ENCODE peak calls at places on chromosomes 4 and X, in six cellular contexts. V is SK-N-SH, O is HCT116, Q is HepG2, S is endothelial cell of umbilical vein, G is H1. F is an unnamed sample.

GRCh38 chrX:53481093-53481492 is 46.9 kb upstream of the HSD17B10 start:
- DNase-seq in V (no peak), S (no peak), O (no peak), G (no peak), Q (no peak), F (no peak)

GRCh38 chr4:112290341-112290740 is 4.6 kb upstream of the TIFA start:
- DNase-seq in V (no peak), O (no peak), Q (no peak), S (no peak), G (no peak), F (no peak)

GRCh38 chr4:139144161-139144859 is 32.7 kb downstream of the ELF2 start:
- DNase-seq in G (no peak), V (no peak), S (no peak), O (no peak), Q (no peak), F (no peak)

GRCh38 chr4:87511500-87511899 is 17.7 kb downstream of the SPARCL1 start:
- DNase-seq in Q (no peak), S (no peak), V (no peak), O (no peak), G (no peak), F (no peak)

GRCh38 chr4:76658231-76659102 is 223.4 kb downstream of the SHROOM3 start:
- DNase-seq in S (peak), Q (no peak), G (no peak), O (no peak), V (no peak), F (no peak)

GRCh38 chr4:24666316-24666715 is 82.0 kb upstream of the DHX15 start:
- DNase-seq in O (no peak), V (no peak), S (no peak), G (no peak), Q (no peak), F (no peak)

GRCh38 chr4:95563638-95564337 is 15.0 kb upstream of the UNC5C start:
- DNase-seq in Q (no peak), G (no peak), O (no peak), V (no peak), S (no peak), F (no peak)

GRCh38 chrX:39335447-39336235 is 534.4 kb downstream of the MID1IP1 start:
- DNase-seq in Q (no peak), V (no peak), G (no peak), S (no peak), O (no peak), F (no peak)

GRCh38 chrX:136067097-136067496 is 80.2 kb upstream of the FHL1 start:
- DNase-seq in O (no peak), V (no peak), Q (no peak), S (no peak), G (no peak), F (no peak)

GRCh38 chr4:163378661-163379060 is 35.0 kb downstream of the NPY5R start:
- DNase-seq in G (no peak), Q (no peak), S (no peak), O (no peak), V (no peak), F (no peak)

GRCh38 chr4:38820329-38821061 is 15.9 kb upstream of the TLR1 start:
- DNase-seq in G (no peak), S (no peak), Q (no peak), V (no peak), O (no peak), F (no peak)

GRCh38 chr4:122481766-122482405 is 25.4 kb upstream of the IL2 start:
- DNase-seq in G (no peak), V (no peak), Q (no peak), S (no peak), O (no peak), F (no peak)

GRCh38 chr4:139534287-139534950 is 21.6 kb downstream of the SETD7 start:
- DNase-seq in G (no peak), O (no peak), V (no peak), Q (no peak), S (no peak), F (no peak)

GRCh38 chrX:38859602-38860001 is 58.3 kb downstream of the MID1IP1 start:
- DNase-seq in Q (no peak), S (no peak), O (no peak), G (no peak), V (no peak), F (no peak)

GRCh38 chr4:171966356-171966755 is 153.2 kb downstream of the GALNTL6 start:
- DNase-seq in S (no peak), V (no peak), O (no peak), G (no peak), Q (no peak), F (no peak)

GRCh38 chrX:18769364-18769763 is 61.9 kb downstream of the PPEF1 start:
- DNase-seq in V (peak), S (no peak), G (no peak), Q (no peak), O (no peak), F (no peak)

GRCh38 chr4:151711680-151712079 is 49.1 kb downstream of the GATB start:
- DNase-seq in S (no peak), O (no peak), G (no peak), V (no peak), Q (no peak), F (no peak)

GRCh38 chr4:38681283-38682066 is 17.5 kb downstream of the KLF3 start:
- DNase-seq in V (no peak), S (no peak), Q (no peak), O (no peak), G (no peak), F (no peak)

GRCh38 chr4:26185436-26185835 is 135.4 kb upstream of the RBPJ start:
- DNase-seq in G (no peak), Q (no peak), V (no peak), S (no peak), O (no peak), F (no peak)

GRCh38 chr4:37381040-37381668 is 136.6 kb downstream of the NWD2 start:
- DNase-seq in G (no peak), S (no peak), Q (no peak), V (no peak), O (no peak), F (no peak)

DNA sequence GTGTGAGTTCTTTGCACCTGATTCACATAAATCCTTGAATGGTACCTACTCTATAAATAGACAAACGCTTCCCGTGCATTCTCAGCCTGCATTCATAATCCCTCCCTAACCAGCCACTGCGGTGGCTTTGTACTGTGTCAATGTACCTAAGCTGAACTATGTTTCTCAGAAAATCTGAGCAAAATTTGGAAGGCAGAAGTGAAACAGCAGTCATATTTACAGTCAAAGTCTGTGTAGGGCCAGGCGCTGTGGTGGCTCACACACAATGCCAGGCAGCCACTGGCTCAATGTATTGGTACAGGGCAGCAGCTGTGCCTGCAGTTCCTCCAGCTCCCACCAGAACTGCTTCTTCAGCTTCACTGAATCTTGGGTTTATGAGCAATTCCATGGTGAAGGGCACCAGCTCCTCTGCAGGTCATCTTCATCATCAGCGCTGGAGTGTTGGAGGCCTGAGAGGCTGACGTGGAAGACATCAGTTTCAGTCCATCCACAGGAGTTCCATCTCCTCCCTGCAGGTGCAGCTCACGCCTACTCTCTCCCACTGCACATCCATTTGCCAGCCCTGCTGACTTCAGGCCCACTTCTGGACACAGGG is 32.3 kb upstream of the IRF2 start:
- DNase-seq in G (no peak), Q (peak), V (peak), O (no peak), S (no peak), F (no peak)
- TF ChIP-seq POLR2AphosphoS5 in G (no peak), Q (no peak), V (no peak), O (no peak), S (no peak), F (no peak)

GRCh38 chrX:46574941-46575381 is 1.4 kb downstream of the CHST7 start:
- DNase-seq in Q (no peak), O (no peak), S (peak), G (no peak), V (peak), F (no peak)

GRCh38 chrX:46575991-46576392 is 2.4 kb downstream of the CHST7 start:
- DNase-seq in S (peak), Q (peak), G (no peak), O (no peak), V (no peak), F (no peak)

GRCh38 chrX:46577116-46578005 is 3.8 kb downstream of the CHST7 start:
- DNase-seq in S (no peak), G (no peak), Q (no peak), O (no peak), V (no peak), F (no peak)

GRCh38 chrX:46575586-46575985 is 2.0 kb downstream of the CHST7 start:
- DNase-seq in S (peak), V (no peak), Q (no peak), O (no peak), G (no peak), F (no peak)

GRCh38 chrX:46576458-46576857 is 2.9 kb downstream of the CHST7 start:
- DNase-seq in S (peak), G (no peak), V (no peak), Q (no peak), O (no peak), F (no peak)
- H3K4me3 ChIP-seq in S (peak), G (peak), V (peak), Q (peak), O (no peak), F (peak)

GRCh38 chr4:2867758-2868491 is 24.3 kb downstream of the ADD1 start:
- DNase-seq in S (peak), Q (peak), G (no peak), O (no peak), V (peak), F (no peak)
- H3K9ac ChIP-seq in S (no peak), Q (peak), G (no peak), O (no peak), V (no peak), F (no peak)

GRCh38 chrX:118455013-118455412 is 40.6 kb upstream of the DOCK11 start:
- DNase-seq in O (no peak), V (no peak), Q (no peak), G (no peak), S (no peak), F (no peak)
- TF ChIP-seq POLR2AphosphoS5 in O (no peak), V (no peak), Q (no peak), G (no peak), S (no peak), F (no peak)

GRCh38 chr4:153337686-153338085 is 6.8 kb upstream of the MND1 start:
- DNase-seq in Q (no peak), G (no peak), S (peak), O (no peak), V (no peak), F (no peak)
- H3K4me3 ChIP-seq in Q (no peak), G (no peak), S (no peak), O (no peak), V (no peak), F (no peak)

GRCh38 chr4:71186566-71187398 is 152.0 kb upstream of the SLC4A4 start:
- DNase-seq in G (no peak), V (peak), Q (no peak), O (no peak), S (peak), F (no peak)
- H3K9ac ChIP-seq in G (peak), V (no peak), Q (no peak), O (peak), S (no peak), F (peak)

GRCh38 chr4:6788123-6788522 is 5.6 kb downstream of the KIAA0232 start:
- DNase-seq in S (no peak), V (no peak), Q (no peak), O (no peak), G (no peak), F (no peak)
- TF ChIP-seq POLR2AphosphoS5 in S (no peak), V (no peak), Q (no peak), O (no peak), G (no peak), F (no peak)

GRCh38 chrX:153734871-153735270 is 10.2 kb downstream of the ABCD1 start:
- DNase-seq in O (no peak), V (no peak), Q (no peak), G (no peak), S (no peak), F (no peak)

GRCh38 chrX:153733651-153734240 is 9.1 kb downstream of the ABCD1 start:
- DNase-seq in O (no peak), G (no peak), Q (no peak), S (no peak), V (no peak), F (no peak)

GRCh38 chrX:153736071-153736820 is 11.6 kb downstream of the ABCD1 start:
- DNase-seq in V (no peak), Q (no peak), G (no peak), S (no peak), O (no peak), F (no peak)

GRCh38 chrX:153736871-153737441 is 12.3 kb downstream of the ABCD1 start:
- DNase-seq in Q (no peak), O (no peak), S (no peak), V (peak), G (no peak), F (no peak)

GRCh38 chrX:153735274-153735673 is 10.6 kb downstream of the ABCD1 start:
- DNase-seq in S (no peak), O (no peak), V (no peak), G (no peak), Q (no peak), F (no peak)
- H3K4me3 ChIP-seq in S (no peak), O (no peak), V (no peak), G (no peak), Q (no peak), F (no peak)

DNA sequence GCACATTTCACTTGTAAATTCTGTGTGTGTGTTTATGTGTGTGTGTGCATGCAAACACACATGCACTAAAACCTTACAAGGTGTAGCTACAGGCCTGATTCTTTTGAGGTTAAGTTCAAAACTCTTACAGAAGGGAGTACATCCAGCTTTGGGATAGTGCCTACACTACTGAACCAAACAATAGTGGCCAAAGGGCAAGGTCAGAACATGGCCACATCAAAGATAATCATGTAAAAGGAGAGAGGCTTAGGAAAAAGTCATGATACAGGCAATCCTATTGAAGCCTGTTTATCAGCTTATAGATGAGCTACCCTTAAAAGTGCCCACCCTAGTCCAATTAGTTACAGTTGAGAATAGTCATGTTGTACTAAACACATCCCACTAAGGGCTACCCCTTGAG is 139.6 kb downstream of the IDS start:
- DNase-seq in S (no peak), O (no peak), G (no peak), V (no peak), Q (peak), F (no peak)
- H3K9ac ChIP-seq in S (no peak), O (no peak), G (no peak), V (no peak), Q (no peak), F (no peak)